ENCODE peak calls at places on chromosomes 13 and 19, in five cellular contexts. R is fibroblast of pulmonary artery, M is colonic mucosa, Z is cardiac fibroblast, G is foreskin fibroblast. B is an unnamed sample.

GRCh38 chr19:47157455-47158321 is 27.1 kb downstream of the SAE1 start:
- DNase-seq in R (peak; percentile 86), M (peak; percentile 62), Z (peak; percentile 82), G (peak; percentile 90), B (no peak)

GRCh38 chr13:66774046-66774445 is 456.1 kb downstream of the PCDH9 start:
- DNase-seq in R (no peak), M (no peak), Z (no peak), G (no peak), B (no peak)

GRCh38 chr13:46728777-46729176 is 68.2 kb downstream of the ESD start:
- DNase-seq in R (peak; percentile 12), M (no peak), Z (peak; percentile 42), G (no peak), B (no peak)

GRCh38 chr13:73074101-73074500 is 15.3 kb downstream of the KLF5 start:
- DNase-seq in R (peak; percentile 17), M (peak; percentile 12), Z (no peak), G (no peak), B (no peak)

GRCh38 chr13:40167327-40167726 is 499.1 kb downstream of the FOXO1 start:
- DNase-seq in R (no peak), M (no peak), Z (no peak), G (no peak), B (no peak)

GRCh38 chr19:21838646-21839045 is 2.7 kb upstream of the ZNF43 start:
- DNase-seq in R (peak; percentile 22), M (no peak), Z (no peak), G (peak; percentile 37), B (no peak)

GRCh38 chr13:29853131-29853530 is 2.7 kb upstream of the UBL3 start:
- DNase-seq in R (no peak), M (no peak), Z (no peak), G (no peak), B (no peak)

GRCh38 chr19:48170817-48171347 is 402 bp downstream of the ZSWIM9 start:
- DNase-seq in R (no peak), M (peak; percentile 28), Z (no peak), G (peak; percentile 24), B (no peak)

GRCh38 chr19:54287456-54287855 is 6.5 kb upstream of the LILRB2 start:
- DNase-seq in R (peak; percentile 4), M (no peak), Z (no peak), G (peak; percentile 66), B (no peak)

GRCh38 chr19:805161-805561 is 7.9 kb downstream of the PTBP1 start:
- DNase-seq in R (no peak), M (peak; percentile 18), Z (no peak), G (no peak), B (peak; percentile 62)

GRCh38 chr13:37510441-37510840 is 88.1 kb downstream of the POSTN start:
- DNase-seq in R (no peak), M (no peak), Z (no peak), G (no peak), B (no peak)

GRCh38 chr19:12788682-12789097 is 2.6 kb upstream of the JUNB start:
- DNase-seq in R (peak; percentile 77), M (peak; percentile 93), Z (peak; percentile 81), G (peak; percentile 87), B (peak; percentile 92)

GRCh38 chr13:53473397-53473796 is 444.8 kb downstream of the OLFM4 start:
- DNase-seq in R (no peak), M (no peak), Z (no peak), G (no peak), B (no peak)

GRCh38 chr19:53102186-53102585 is 1.0 kb downstream of the ZNF160 start:
- DNase-seq in R (no peak), M (no peak), Z (peak; percentile 3), G (peak; percentile 12), B (no peak)

GRCh38 chr19:30244533-30244932 is 127.7 kb upstream of the ZNF536 start:
- DNase-seq in R (no peak), M (no peak), Z (no peak), G (no peak), B (no peak)

GRCh38 chr19:18723871-18724377 is 40.4 kb downstream of the CRTC1 start:
- DNase-seq in R (no peak), M (no peak), Z (no peak), G (peak; percentile 28), B (no peak)

GRCh38 chr13:100611678-100612492 is 23.3 kb upstream of the GGACT start:
- DNase-seq in R (no peak), M (no peak), Z (no peak), G (no peak), B (no peak)

GRCh38 chr13:29846475-29847256 is 3.8 kb downstream of the UBL3 start:
- DNase-seq in R (no peak), M (no peak), Z (peak; percentile 20), G (no peak), B (no peak)

GRCh38 chr13:91360246-91360751 is 12.8 kb downstream of the MIR17HG start:
- DNase-seq in R (no peak), M (no peak), Z (no peak), G (no peak), B (no peak)

GRCh38 chr19:33192010-33192409 is 2.1 kb upstream of the LRP3 start:
- DNase-seq in R (no peak), M (no peak), Z (no peak), G (no peak), B (no peak)

GRCh38 chr19:12574036-12574435 is 22.8 kb upstream of the ZNF564 start:
- DNase-seq in R (no peak), M (peak; percentile 12), Z (no peak), G (no peak), B (no peak)

GRCh38 chr19:48186541-48186991 is 16.1 kb downstream of the ZSWIM9 start:
- DNase-seq in R (no peak), M (no peak), Z (no peak), G (no peak), B (no peak)

GRCh38 chr19:48239582-48240141 is 16.1 kb downstream of the CARD8 start:
- DNase-seq in R (no peak), M (no peak), Z (peak; percentile 44), G (peak; percentile 20), B (no peak)

GRCh38 chr19:38015216-38015615 is 108.2 kb downstream of the SIPA1L3 start:
- DNase-seq in R (no peak), M (no peak), Z (no peak), G (no peak), B (no peak)

GRCh38 chr19:48255376-48256303 is at the start of gene CARD8:
- DNase-seq in R (peak; percentile 92), M (peak; percentile 86), Z (peak; percentile 95), G (peak; percentile 91), B (peak; percentile 89)

GRCh38 chr19:42140125-42140754 is 8.0 kb upstream of the POU2F2 start:
- DNase-seq in R (peak; percentile 81), M (peak; percentile 29), Z (peak; percentile 74), G (peak; percentile 86), B (peak; percentile 83)

GRCh38 chr13:60435762-60436374 is 38.8 kb downstream of the TDRD3 start:
- DNase-seq in R (no peak), M (no peak), Z (no peak), G (no peak), B (no peak)

GRCh38 chr13:26706381-26706780 is 54.2 kb downstream of the GPR12 start:
- DNase-seq in R (no peak), M (no peak), Z (no peak), G (no peak), B (no peak)

GRCh38 chr19:16070366-16070990 is 5.8 kb upstream of the TPM4 start:
- DNase-seq in R (no peak), M (peak; percentile 96), Z (no peak), G (peak; percentile 25), B (peak; percentile 84)